ENCODE peak calls at places on chromosomes 1 and 21, in six cellular contexts. U is GM04503; L is Caki2; P is mesendoderm; K is WTC11; S is activated CD8-positive, alpha-beta memory T cell treated with anti-CD3 and anti-CD28 coated beads, Interleukin-2, amount 50 U/mL, for 48 hours. D is an unnamed sample.

GRCh38 chr21:30408782-30409494 is 13.1 kb downstream of the KRTAP13-1 start:
- DNase-seq in U (no peak), L (peak), P (peak), K (peak), S (no peak), D (peak)

GRCh38 chr1:111441573-111442192 is 7.4 kb downstream of the WDR77 start:
- DNase-seq in U (no peak), L (no peak), P (peak), K (peak), S (peak), D (peak)

GRCh38 chr1:165376041-165376810 is 19.7 kb upstream of the LMX1A start:
- DNase-seq in U (peak), L (peak), P (peak), K (peak), S (peak), D (no peak)

GRCh38 chr1:85330711-85331290 is 54.4 kb upstream of the BCL10 start:
- DNase-seq in U (peak), L (no peak), P (peak), K (no peak), S (no peak), D (peak)

GRCh38 chr21:34877485-34878128 is 171.5 kb downstream of the RUNX1 start:
- DNase-seq in U (no peak), L (no peak), P (no peak), K (no peak), S (no peak), D (no peak)

GRCh38 chr1:51622455-51622913 is 5.6 kb downstream of the OSBPL9 start:
- DNase-seq in U (no peak), L (peak), P (peak), K (no peak), S (no peak), D (peak)

GRCh38 chr1:91768786-91769697 is 116.9 kb downstream of the TGFBR3 start:
- DNase-seq in U (no peak), L (no peak), P (no peak), K (no peak), S (no peak), D (peak)

GRCh38 chr1:247077768-247078314 is 770 bp downstream of the ZNF670 start:
- DNase-seq in U (no peak), L (peak), P (no peak), K (no peak), S (no peak), D (no peak)